ENCODE peak calls at places on chromosomes 16 and 17, in five cellular contexts. One of them, this sample, is unnamed.
A peak's percentile ranks its signal among the peaks of the same experiment; 100 is the strongest.

GRCh38 chr16:68235105-68235881 is 634 bp downstream of the ESRP2 start:
- DNase-seq in HCT116: no peak
- DNase-seq in effector memory CD4-positive, alpha-beta T cell: no peak
- DNase-seq in adrenal gland: peak; percentile 49
- DNase-seq in fibroblast of lung: no peak
- DNase-seq in this sample: peak; percentile 63

GRCh38 chr17:70100983-70101382 is 26.0 kb downstream of the KCNJ16 start:
- DNase-seq in HCT116: no peak
- DNase-seq in effector memory CD4-positive, alpha-beta T cell: no peak
- DNase-seq in adrenal gland: no peak
- DNase-seq in fibroblast of lung: no peak
- DNase-seq in this sample: no peak

GRCh38 chr16:53611151-53611802 is 92.4 kb downstream of the RPGRIP1L start:
- DNase-seq in HCT116: no peak
- DNase-seq in effector memory CD4-positive, alpha-beta T cell: no peak
- DNase-seq in adrenal gland: no peak
- DNase-seq in fibroblast of lung: no peak
- DNase-seq in this sample: no peak

GRCh38 chr17:62119373-62119772 is 54.3 kb upstream of the MED13 start:
- DNase-seq in HCT116: no peak
- DNase-seq in effector memory CD4-positive, alpha-beta T cell: no peak
- DNase-seq in adrenal gland: no peak
- DNase-seq in fibroblast of lung: no peak
- DNase-seq in this sample: no peak

GRCh38 chr17:6677158-6677831 is 25.7 kb downstream of the C17orf100 start:
- DNase-seq in HCT116: no peak
- DNase-seq in effector memory CD4-positive, alpha-beta T cell: no peak
- DNase-seq in adrenal gland: no peak
- DNase-seq in fibroblast of lung: peak; percentile 68
- DNase-seq in this sample: no peak

GRCh38 chr17:47883589-47884426 is 12.2 kb upstream of the SP2 start:
- DNase-seq in HCT116: no peak
- DNase-seq in effector memory CD4-positive, alpha-beta T cell: no peak
- DNase-seq in adrenal gland: no peak
- DNase-seq in fibroblast of lung: no peak
- DNase-seq in this sample: peak; percentile 77

GRCh38 chr17:33272438-33272837 is 20.7 kb downstream of the ASIC2 start:
- DNase-seq in HCT116: no peak
- DNase-seq in effector memory CD4-positive, alpha-beta T cell: no peak
- DNase-seq in adrenal gland: no peak
- DNase-seq in fibroblast of lung: no peak
- DNase-seq in this sample: no peak

GRCh38 chr16:55433535-55433934 is 45.5 kb upstream of the MMP2 start:
- DNase-seq in HCT116: no peak
- DNase-seq in effector memory CD4-positive, alpha-beta T cell: no peak
- DNase-seq in adrenal gland: no peak
- DNase-seq in fibroblast of lung: no peak
- DNase-seq in this sample: no peak

GRCh38 chr17:5416886-5417285 is 2.6 kb downstream of the NUP88 start:
- DNase-seq in HCT116: no peak
- DNase-seq in effector memory CD4-positive, alpha-beta T cell: no peak
- DNase-seq in adrenal gland: no peak
- DNase-seq in fibroblast of lung: no peak
- DNase-seq in this sample: peak; percentile 69

GRCh38 chr16:83675136-83675535 is 132.6 kb upstream of the HSBP1 start:
- DNase-seq in HCT116: no peak
- DNase-seq in effector memory CD4-positive, alpha-beta T cell: no peak
- DNase-seq in adrenal gland: no peak
- DNase-seq in fibroblast of lung: no peak
- DNase-seq in this sample: no peak

GRCh38 chr17:1882836-1883235 is 53.0 kb downstream of the RPA1 start:
- DNase-seq in HCT116: no peak
- DNase-seq in effector memory CD4-positive, alpha-beta T cell: no peak
- DNase-seq in adrenal gland: peak; percentile 42
- DNase-seq in fibroblast of lung: peak; percentile 19
- DNase-seq in this sample: peak; percentile 62

GRCh38 chr16:69924777-69925191 is 26.4 kb upstream of the CLEC18A start:
- DNase-seq in HCT116: no peak
- DNase-seq in effector memory CD4-positive, alpha-beta T cell: no peak
- DNase-seq in adrenal gland: no peak
- DNase-seq in fibroblast of lung: peak; percentile 93
- DNase-seq in this sample: no peak

GRCh38 chr17:80477647-80478478 is 1.5 kb upstream of the NPTX1 start:
- DNase-seq in HCT116: no peak
- DNase-seq in effector memory CD4-positive, alpha-beta T cell: no peak
- DNase-seq in adrenal gland: peak; percentile 56
- DNase-seq in fibroblast of lung: peak; percentile 46
- DNase-seq in this sample: no peak

GRCh38 chr17:82428546-82428945 is 10.2 kb upstream of the OGFOD3 start:
- DNase-seq in HCT116: no peak
- DNase-seq in effector memory CD4-positive, alpha-beta T cell: no peak
- DNase-seq in adrenal gland: no peak
- DNase-seq in fibroblast of lung: no peak
- DNase-seq in this sample: no peak

DNA sequence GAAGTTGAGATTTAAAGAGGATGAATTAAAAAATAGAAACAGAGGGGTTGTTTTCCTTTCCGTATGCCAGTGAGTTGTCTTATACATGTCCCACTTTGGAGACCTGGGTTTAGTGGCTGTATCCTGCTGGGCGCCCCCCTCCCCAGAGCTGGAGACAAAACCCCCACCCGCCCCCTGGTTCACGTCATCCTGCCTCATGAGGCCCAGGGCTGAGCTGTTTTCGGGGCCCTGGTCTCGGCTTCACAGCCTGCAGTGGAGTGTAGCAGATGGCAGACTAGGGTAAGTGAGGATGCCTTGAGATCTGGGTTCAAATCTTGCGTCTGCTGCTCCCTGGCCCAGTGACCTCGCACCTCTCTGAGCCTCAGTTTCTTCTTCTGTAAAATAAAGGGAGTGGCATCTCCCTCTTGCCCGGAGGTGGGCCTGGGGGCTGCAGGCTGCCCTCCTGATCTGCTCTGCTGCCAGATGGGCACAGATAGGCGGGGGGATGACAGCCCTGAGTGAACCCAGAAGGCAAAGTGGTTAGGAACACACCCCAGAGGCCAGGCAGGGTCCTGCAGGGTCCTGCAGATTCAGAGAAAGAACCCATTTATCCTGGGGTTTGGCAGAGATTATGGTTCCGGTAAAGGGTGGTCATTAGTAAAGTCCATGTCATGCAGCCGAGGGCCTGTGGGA is 45.1 kb downstream of the SOCS3 start:
- DNase-seq in HCT116: no peak
- DNase-seq in effector memory CD4-positive, alpha-beta T cell: no peak
- DNase-seq in adrenal gland: no peak
- DNase-seq in fibroblast of lung: no peak
- DNase-seq in this sample: no peak
- H3K27ac ChIP-seq in HCT116: peak overlapping the region; percentile 99
- H3K27ac ChIP-seq in effector memory CD4-positive, alpha-beta T cell: peak overlapping the region; percentile 13
- H3K27ac ChIP-seq in adrenal gland: peak overlapping the region; percentile 92
- H3K27ac ChIP-seq in fibroblast of lung: peak overlapping the region; percentile 100
- H3K27ac ChIP-seq in this sample: peak overlapping the region; percentile 12

DNA sequence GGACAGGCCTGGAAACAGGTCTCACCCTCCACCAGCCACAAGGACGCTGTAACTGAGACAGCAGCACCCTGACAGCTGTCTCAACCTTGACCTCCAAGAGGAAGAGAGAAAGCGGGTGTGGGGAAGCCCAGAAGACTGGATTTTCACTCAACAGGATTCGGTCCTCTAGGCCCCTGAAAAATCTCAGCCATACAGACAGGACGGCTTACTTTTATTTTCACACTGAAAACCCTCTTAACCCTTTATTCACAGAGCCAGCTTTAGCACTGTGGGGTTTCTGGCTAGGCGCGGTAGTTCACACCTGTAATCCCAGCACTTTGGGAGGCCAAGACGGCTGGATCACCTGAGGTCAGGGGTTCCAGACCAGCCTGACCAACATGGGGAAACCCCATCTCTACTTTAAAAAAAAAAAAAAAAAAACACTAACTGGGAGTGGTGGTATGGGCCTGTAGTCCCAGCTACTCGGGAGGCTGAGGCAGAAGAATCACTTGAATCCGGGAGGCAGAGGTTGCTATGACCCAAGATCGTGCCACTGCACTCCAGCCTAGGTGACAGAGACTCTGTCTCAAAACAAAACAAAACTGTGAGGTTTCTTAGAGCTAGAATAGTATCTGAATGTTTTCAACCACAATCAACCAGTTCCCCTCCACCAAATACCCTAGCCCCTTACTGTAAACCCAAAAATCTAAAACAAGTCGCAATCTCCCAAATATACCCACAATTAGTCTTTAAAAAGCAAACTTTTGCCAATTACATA is 5.3 kb downstream of the ANKRD11 start:
- DNase-seq in HCT116: no peak
- DNase-seq in effector memory CD4-positive, alpha-beta T cell: no peak
- DNase-seq in adrenal gland: no peak
- DNase-seq in fibroblast of lung: no peak
- DNase-seq in this sample: peak; percentile 50
- H3K4me1 ChIP-seq in HCT116: peaks cover 19% of the 10 kb centered on the region
- H3K4me1 ChIP-seq in effector memory CD4-positive, alpha-beta T cell: peaks cover 81% of the 10 kb centered on the region
- H3K4me1 ChIP-seq in adrenal gland: peaks cover 78% of the 10 kb centered on the region
- H3K4me1 ChIP-seq in fibroblast of lung: peaks cover 6% of the 10 kb centered on the region
- H3K4me1 ChIP-seq in this sample: peaks cover 27% of the 10 kb centered on the region

GRCh38 chr16:82005491-82005830 is 5.8 kb downstream of the SDR42E1 start:
- DNase-seq in HCT116: no peak
- DNase-seq in effector memory CD4-positive, alpha-beta T cell: no peak
- DNase-seq in adrenal gland: no peak
- DNase-seq in fibroblast of lung: no peak
- DNase-seq in this sample: no peak
- H3K27ac ChIP-seq in HCT116: no peak overlapping the region
- H3K27ac ChIP-seq in effector memory CD4-positive, alpha-beta T cell: no peak overlapping the region
- H3K27ac ChIP-seq in adrenal gland: no peak overlapping the region
- H3K27ac ChIP-seq in fibroblast of lung: no peak overlapping the region
- H3K27ac ChIP-seq in this sample: no peak overlapping the region

GRCh38 chr17:17924131-17924856 is 47.9 kb downstream of the TOM1L2 start:
- DNase-seq in HCT116: no peak
- DNase-seq in effector memory CD4-positive, alpha-beta T cell: no peak
- DNase-seq in adrenal gland: no peak
- DNase-seq in fibroblast of lung: peak; percentile 63
- DNase-seq in this sample: no peak
- H3K4me1 ChIP-seq in HCT116: peaks cover 54% of the 10 kb centered on the region
- H3K4me1 ChIP-seq in effector memory CD4-positive, alpha-beta T cell: no peaks in the 10 kb centered on the region
- H3K4me1 ChIP-seq in adrenal gland: peaks cover 55% of the 10 kb centered on the region
- H3K4me1 ChIP-seq in fibroblast of lung: peaks cover 27% of the 10 kb centered on the region
- H3K4me1 ChIP-seq in this sample: no peaks in the 10 kb centered on the region

This sample was measured in small intestine.